ENCODE peak calls at places on chromosomes 12 and 14, in eight cellular contexts. Q is esophagus muscularis mucosa, C is GM23338, B is suprapubic skin, J is SK-N-SH, W is endothelial cell of umbilical vein, I is HL-60, U is stomach. R is an unnamed sample.

GRCh38 chr14:91731018-91731417 is 868 bp downstream of the CATSPERB start:
- DNase-seq in Q (no peak), C (no peak), B (no peak), J (no peak), W (no peak), I (no peak), U (no peak), R (no peak)

GRCh38 chr14:70018713-70019201 is 139.5 kb downstream of the SMOC1 start:
- DNase-seq in Q (no peak), C (no peak), B (no peak), J (no peak), W (no peak), I (no peak), U (peak), R (peak)

GRCh38 chr14:20681348-20682126 is 2.8 kb upstream of the RNASE4 start:
- DNase-seq in Q (peak), C (peak), B (peak), J (peak), W (peak), I (peak), U (peak), R (peak)

GRCh38 chr14:99389171-99389826 is 91.4 kb downstream of the SETD3 start:
- DNase-seq in Q (no peak), C (peak), B (no peak), J (peak), W (peak), I (no peak), U (peak), R (peak)

GRCh38 chr14:95237121-95237876 is 80.0 kb upstream of the DICER1 start:
- DNase-seq in Q (no peak), C (no peak), B (no peak), J (no peak), W (no peak), I (no peak), U (no peak), R (peak)

GRCh38 chr14:52032196-52032865 is 36.5 kb downstream of the NID2 start:
- DNase-seq in Q (no peak), C (no peak), B (no peak), J (no peak), W (no peak), I (no peak), U (no peak), R (no peak)

GRCh38 chr14:89730692-89731091 is 223.8 kb downstream of the EFCAB11 start:
- DNase-seq in Q (no peak), C (no peak), B (no peak), J (no peak), W (no peak), I (peak), U (no peak), R (no peak)

GRCh38 chr12:49609875-49610154 is 4.4 kb upstream of the FAM186B start:
- DNase-seq in Q (no peak), C (no peak), B (no peak), J (no peak), W (no peak), I (no peak), U (no peak), R (no peak)

GRCh38 chr14:70416322-70416716 is 571 bp downstream of the SYNJ2BP start:
- DNase-seq in Q (no peak), C (peak), B (no peak), J (peak), W (no peak), I (no peak), U (no peak), R (no peak)

GRCh38 chr12:74108729-74109128 is 428.9 kb upstream of the ATXN7L3B start:
- DNase-seq in Q (no peak), C (no peak), B (no peak), J (no peak), W (no peak), I (no peak), U (no peak), R (no peak)

GRCh38 chr12:30792648-30793499 is 38.1 kb upstream of the CAPRIN2 start:
- DNase-seq in Q (no peak), C (peak), B (no peak), J (no peak), W (peak), I (no peak), U (no peak), R (no peak)

GRCh38 chr12:13817131-13817530 is 164.3 kb downstream of the GRIN2B start:
- DNase-seq in Q (no peak), C (no peak), B (peak), J (no peak), W (no peak), I (no peak), U (peak), R (no peak)

GRCh38 chr14:77603654-77604270 is 12.7 kb downstream of the SPTLC2 start:
- DNase-seq in Q (no peak), C (no peak), B (no peak), J (peak), W (peak), I (peak), U (no peak), R (peak)

GRCh38 chr14:22131749-22132476 is 457.1 kb downstream of the DAD1 start:
- DNase-seq in Q (no peak), C (peak), B (no peak), J (no peak), W (no peak), I (peak), U (no peak), R (peak)

GRCh38 chr14:79809849-79810612 is 401.3 kb downstream of the DIO2 start:
- DNase-seq in Q (no peak), C (peak), B (no peak), J (no peak), W (no peak), I (no peak), U (no peak), R (peak)

GRCh38 chr12:30902001-30902400 is 24.5 kb upstream of the TSPAN11 start:
- DNase-seq in Q (no peak), C (no peak), B (no peak), J (no peak), W (no peak), I (no peak), U (no peak), R (no peak)

GRCh38 chr14:23727566-23728335 is 91.6 kb downstream of the DHRS2 start:
- DNase-seq in Q (no peak), C (peak), B (no peak), J (peak), W (peak), I (peak), U (no peak), R (no peak)

GRCh38 chr14:36056846-36057245 is 119.7 kb downstream of the PTCSC3 start:
- DNase-seq in Q (no peak), C (no peak), B (no peak), J (no peak), W (no peak), I (no peak), U (no peak), R (no peak)

GRCh38 chr14:99803803-99804202 is 10.6 kb downstream of the EML1 start:
- DNase-seq in Q (no peak), C (no peak), B (peak), J (no peak), W (no peak), I (no peak), U (no peak), R (no peak)

GRCh38 chr12:106110626-106111300 is 28.0 kb downstream of the NUAK1 start:
- DNase-seq in Q (no peak), C (no peak), B (no peak), J (no peak), W (no peak), I (no peak), U (no peak), R (peak)

GRCh38 chr12:125065021-125065752 is at the start of gene AACS:
- DNase-seq in Q (no peak), C (peak), B (peak), J (peak), W (peak), I (peak), U (peak), R (peak)

GRCh38 chr12:109625131-109625559 is 51.6 kb downstream of the MVK start:
- DNase-seq in Q (no peak), C (no peak), B (peak), J (peak), W (no peak), I (no peak), U (no peak), R (no peak)

GRCh38 chr12:6341439-6342139 is at the start of gene TNFRSF1A:
- DNase-seq in Q (no peak), C (peak), B (no peak), J (peak), W (peak), I (peak), U (peak), R (peak)

GRCh38 chr14:105197274-105197673 is 16.2 kb upstream of the NUDT14 start:
- DNase-seq in Q (no peak), C (no peak), B (no peak), J (no peak), W (no peak), I (peak), U (no peak), R (no peak)

GRCh38 chr14:84029720-84030119 is 1500.2 kb upstream of the FLRT2 start:
- DNase-seq in Q (no peak), C (no peak), B (no peak), J (no peak), W (peak), I (no peak), U (no peak), R (no peak)

GRCh38 chr14:84025258-84026012 is 1504.5 kb upstream of the FLRT2 start:
- DNase-seq in Q (no peak), C (peak), B (no peak), J (no peak), W (no peak), I (no peak), U (peak), R (no peak)

GRCh38 chr14:84024231-84024630 is 1505.7 kb upstream of the FLRT2 start:
- DNase-seq in Q (no peak), C (no peak), B (no peak), J (no peak), W (no peak), I (no peak), U (no peak), R (no peak)

GRCh38 chr14:84028205-84028604 is 1501.7 kb upstream of the FLRT2 start:
- DNase-seq in Q (no peak), C (no peak), B (no peak), J (no peak), W (no peak), I (no peak), U (no peak), R (no peak)

GRCh38 chr14:84029246-84029645 is 1500.7 kb upstream of the FLRT2 start:
- DNase-seq in Q (no peak), C (no peak), B (no peak), J (no peak), W (peak), I (no peak), U (no peak), R (no peak)
- TF ChIP-seq CTCF in Q (no peak), C (no peak), B (no peak), J (no peak), W (no peak), I (no peak), U (no peak), R (no peak)

GRCh38 chr12:119177724-119178380 is 879 bp upstream of the HSPB8 start:
- DNase-seq in Q (no peak), C (no peak), B (no peak), J (no peak), W (no peak), I (no peak), U (no peak), R (no peak)
- TF ChIP-seq POLR2AphosphoS5 in Q (no peak), C (no peak), B (no peak), J (no peak), W (no peak), I (no peak), U (peak), R (no peak)

GRCh38 chr12:118376089-118377004 is at the start of gene SUDS3:
- DNase-seq in Q (peak), C (peak), B (peak), J (peak), W (peak), I (peak), U (peak), R (peak)

GRCh38 chr12:118377891-118378470 is 1.6 kb downstream of the SUDS3 start:
- DNase-seq in Q (peak), C (peak), B (peak), J (peak), W (peak), I (peak), U (peak), R (peak)

GRCh38 chr12:118375348-118375747 is 1.0 kb upstream of the SUDS3 start:
- DNase-seq in Q (no peak), C (no peak), B (no peak), J (no peak), W (no peak), I (no peak), U (no peak), R (no peak)

GRCh38 chr12:118374909-118375308 is 1.4 kb upstream of the SUDS3 start:
- DNase-seq in Q (no peak), C (no peak), B (no peak), J (no peak), W (no peak), I (no peak), U (no peak), R (no peak)

GRCh38 chr12:118377005-118377890 is 893 bp downstream of the SUDS3 start:
- DNase-seq in Q (no peak), C (peak), B (no peak), J (peak), W (peak), I (no peak), U (no peak), R (no peak)
- H3K27ac ChIP-seq in Q (peak), C (peak), B (peak), J (peak), W (peak), I (peak), U (peak), R (peak)

GRCh38 chr12:95740751-95741150 is 49.8 kb downstream of the NTN4 start:
- DNase-seq in Q (no peak), C (no peak), B (no peak), J (no peak), W (no peak), I (no peak), U (no peak), R (no peak)
- TF ChIP-seq CTCF in Q (no peak), C (no peak), B (no peak), J (no peak), W (no peak), I (no peak), U (no peak), R (no peak)

GRCh38 chr12:54016478-54016964 is 7.7 kb downstream of the HOXC8 start:
- DNase-seq in Q (no peak), C (no peak), B (no peak), J (no peak), W (no peak), I (no peak), U (no peak), R (no peak)
- TF ChIP-seq POLR2AphosphoS5 in Q (no peak), C (no peak), B (no peak), J (peak), W (no peak), I (no peak), U (no peak), R (no peak)

GRCh38 chr12:10395390-10395998 is 5.7 kb upstream of the KLRK1 start:
- DNase-seq in Q (no peak), C (peak), B (no peak), J (no peak), W (no peak), I (peak), U (peak), R (peak)

GRCh38 chr12:10389941-10390340 is at the start of gene KLRK1:
- DNase-seq in Q (no peak), C (no peak), B (no peak), J (no peak), W (no peak), I (no peak), U (no peak), R (no peak)

GRCh38 chr12:10392394-10392930 is 2.6 kb upstream of the KLRK1 start:
- DNase-seq in Q (peak), C (no peak), B (peak), J (no peak), W (no peak), I (peak), U (peak), R (peak)

GRCh38 chr12:10397311-10397710 is 7.5 kb upstream of the KLRK1 start:
- DNase-seq in Q (no peak), C (no peak), B (no peak), J (no peak), W (no peak), I (no peak), U (no peak), R (no peak)

DNA sequence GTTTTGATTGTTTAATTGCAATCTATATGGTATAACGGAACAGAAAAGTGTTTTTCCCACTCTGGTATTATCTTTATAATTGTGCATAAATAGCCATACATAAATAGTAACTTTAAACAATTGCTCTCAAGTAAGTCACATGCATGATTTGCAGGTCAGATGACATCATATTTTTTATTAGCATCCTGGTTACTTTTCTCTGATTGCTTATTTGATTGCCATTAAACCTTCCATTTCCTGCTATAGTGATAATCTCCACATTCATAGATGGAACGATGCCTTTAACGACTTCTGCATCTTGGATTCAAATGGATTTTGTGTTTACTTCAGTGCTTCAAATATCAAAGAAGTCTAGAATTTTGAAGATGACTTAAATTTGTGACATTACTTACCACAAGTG is 3.5 kb upstream of the KLRK1 start:
- DNase-seq in Q (no peak), C (no peak), B (no peak), J (no peak), W (no peak), I (no peak), U (no peak), R (no peak)
- H3K27ac ChIP-seq in Q (no peak), C (no peak), B (no peak), J (no peak), W (no peak), I (peak), U (no peak), R (peak)

R was measured in transverse colon.